ENCODE peak calls at places on chromosomes 3 and 15, in five cellular contexts. One of them, this sample, is unnamed.

GRCh38 chr15:44788748-44789147 is 52.4 kb downstream of the TRIM69 start:
- DNase-seq in CD8-positive, alpha-beta memory T cell: no peak
- DNase-seq in AG08396: no peak
- DNase-seq in HuH-7.5: no peak
- DNase-seq in activated T-helper 1 cell treated with anti-CD3 and anti-CD28 coated beads, Interleukin-2, amount 50 U/mL, for 16 hours: peak
- DNase-seq in this sample: no peak

GRCh38 chr3:123757281-123757940 is 126.7 kb downstream of the MYLK start:
- DNase-seq in CD8-positive, alpha-beta memory T cell: no peak
- DNase-seq in activated T-helper 1 cell treated with anti-CD3 and anti-CD28 coated beads, Interleukin-2, amount 50 U/mL, for 16 hours: no peak
- DNase-seq in HuH-7.5: no peak
- DNase-seq in AG08396: no peak
- DNase-seq in this sample: no peak

GRCh38 chr3:148796799-148797198 is 30.8 kb upstream of the CPB1 start:
- DNase-seq in AG08396: no peak
- DNase-seq in activated T-helper 1 cell treated with anti-CD3 and anti-CD28 coated beads, Interleukin-2, amount 50 U/mL, for 16 hours: no peak
- DNase-seq in HuH-7.5: no peak
- DNase-seq in CD8-positive, alpha-beta memory T cell: no peak
- DNase-seq in this sample: no peak

GRCh38 chr3:9121366-9121765 is 128.1 kb downstream of the SRGAP3 start:
- DNase-seq in HuH-7.5: no peak
- DNase-seq in activated T-helper 1 cell treated with anti-CD3 and anti-CD28 coated beads, Interleukin-2, amount 50 U/mL, for 16 hours: no peak
- DNase-seq in CD8-positive, alpha-beta memory T cell: no peak
- DNase-seq in AG08396: no peak
- DNase-seq in this sample: no peak

GRCh38 chr3:59451041-59451763 is 401.4 kb upstream of the CFAP20DC start:
- DNase-seq in AG08396: no peak
- DNase-seq in activated T-helper 1 cell treated with anti-CD3 and anti-CD28 coated beads, Interleukin-2, amount 50 U/mL, for 16 hours: peak
- DNase-seq in HuH-7.5: no peak
- DNase-seq in CD8-positive, alpha-beta memory T cell: peak
- DNase-seq in this sample: no peak

GRCh38 chr3:30458781-30459180 is 147.6 kb upstream of the TGFBR2 start:
- DNase-seq in HuH-7.5: no peak
- DNase-seq in activated T-helper 1 cell treated with anti-CD3 and anti-CD28 coated beads, Interleukin-2, amount 50 U/mL, for 16 hours: no peak
- DNase-seq in AG08396: no peak
- DNase-seq in CD8-positive, alpha-beta memory T cell: no peak
- DNase-seq in this sample: no peak

GRCh38 chr3:34793066-34793465 is 846.3 kb upstream of the ARPP21 start:
- DNase-seq in activated T-helper 1 cell treated with anti-CD3 and anti-CD28 coated beads, Interleukin-2, amount 50 U/mL, for 16 hours: no peak
- DNase-seq in CD8-positive, alpha-beta memory T cell: no peak
- DNase-seq in AG08396: no peak
- DNase-seq in HuH-7.5: no peak
- DNase-seq in this sample: no peak

GRCh38 chr3:108125550-108126071 is 34.8 kb upstream of the CD47 start:
- DNase-seq in CD8-positive, alpha-beta memory T cell: peak
- DNase-seq in HuH-7.5: no peak
- DNase-seq in activated T-helper 1 cell treated with anti-CD3 and anti-CD28 coated beads, Interleukin-2, amount 50 U/mL, for 16 hours: peak
- DNase-seq in AG08396: no peak
- DNase-seq in this sample: no peak

GRCh38 chr15:55389276-55389631 is 18.9 kb downstream of the CCPG1 start:
- DNase-seq in AG08396: peak
- DNase-seq in CD8-positive, alpha-beta memory T cell: no peak
- DNase-seq in activated T-helper 1 cell treated with anti-CD3 and anti-CD28 coated beads, Interleukin-2, amount 50 U/mL, for 16 hours: no peak
- DNase-seq in HuH-7.5: no peak
- DNase-seq in this sample: no peak

This sample was measured in mesothelial cell of epicardium.